ENCODE peak calls at places on chromosomes 16 and 17, in four cellular contexts. One of them, this sample, is unnamed.

GRCh38 chr16:65989861-65990260 is 376.6 kb upstream of the CDH5 start:
- DNase-seq in NCI-H510A treated with DMSO at 0.1 percent for 48 hours: no peak
- DNase-seq in GM19239: no peak
- DNase-seq in NCI-H524: no peak
- DNase-seq in this sample: no peak

GRCh38 chr16:67936876-67937605 is 391 bp upstream of the PSMB10 start:
- DNase-seq in NCI-H524: no peak
- DNase-seq in NCI-H510A treated with DMSO at 0.1 percent for 48 hours: peak
- DNase-seq in GM19239: peak
- DNase-seq in this sample: no peak

GRCh38 chr17:4658478-4659305 is 17.2 kb upstream of the ALOX15 start:
- DNase-seq in GM19239: peak
- DNase-seq in NCI-H524: no peak
- DNase-seq in NCI-H510A treated with DMSO at 0.1 percent for 48 hours: no peak
- DNase-seq in this sample: no peak

GRCh38 chr16:4313563-4314531 is 2.0 kb upstream of the GLIS2 start:
- DNase-seq in NCI-H524: no peak
- DNase-seq in NCI-H510A treated with DMSO at 0.1 percent for 48 hours: no peak
- DNase-seq in GM19239: peak
- DNase-seq in this sample: no peak

GRCh38 chr16:27445502-27446175 is 43.7 kb downstream of the IL21R start:
- DNase-seq in GM19239: no peak
- DNase-seq in NCI-H510A treated with DMSO at 0.1 percent for 48 hours: no peak
- DNase-seq in NCI-H524: no peak
- DNase-seq in this sample: no peak

GRCh38 chr17:17511971-17512858 is 16.0 kb upstream of the RASD1 start:
- DNase-seq in NCI-H510A treated with DMSO at 0.1 percent for 48 hours: no peak
- DNase-seq in NCI-H524: no peak
- DNase-seq in GM19239: no peak
- DNase-seq in this sample: peak

GRCh38 chr17:246226-246625 is 64.8 kb upstream of the DOC2B start:
- DNase-seq in GM19239: no peak
- DNase-seq in NCI-H524: no peak
- DNase-seq in NCI-H510A treated with DMSO at 0.1 percent for 48 hours: no peak
- DNase-seq in this sample: no peak

GRCh38 chr17:76139801-76140660 is 1.0 kb downstream of the FOXJ1 start:
- DNase-seq in GM19239: peak
- DNase-seq in NCI-H510A treated with DMSO at 0.1 percent for 48 hours: no peak
- DNase-seq in NCI-H524: peak
- DNase-seq in this sample: no peak

GRCh38 chr17:31900877-31901276 is 631 bp downstream of the UTP6 start:
- DNase-seq in NCI-H524: no peak
- DNase-seq in NCI-H510A treated with DMSO at 0.1 percent for 48 hours: no peak
- DNase-seq in GM19239: no peak
- DNase-seq in this sample: no peak

GRCh38 chr17:79615926-79616325 is 5.1 kb upstream of the RBFOX3 start:
- DNase-seq in GM19239: no peak
- DNase-seq in NCI-H510A treated with DMSO at 0.1 percent for 48 hours: no peak
- DNase-seq in NCI-H524: no peak
- DNase-seq in this sample: no peak

GRCh38 chr16:85213926-85214294 is 101.6 kb upstream of the CIBAR2 start:
- DNase-seq in NCI-H524: no peak
- DNase-seq in GM19239: no peak
- DNase-seq in NCI-H510A treated with DMSO at 0.1 percent for 48 hours: no peak
- DNase-seq in this sample: no peak

GRCh38 chr17:71360301-71360700 is 760.5 kb upstream of the SOX9 start:
- DNase-seq in NCI-H524: no peak
- DNase-seq in NCI-H510A treated with DMSO at 0.1 percent for 48 hours: no peak
- DNase-seq in GM19239: no peak
- DNase-seq in this sample: no peak

GRCh38 chr16:84091460-84091859 is 25.3 kb downstream of the MBTPS1 start:
- DNase-seq in NCI-H510A treated with DMSO at 0.1 percent for 48 hours: no peak
- DNase-seq in NCI-H524: peak
- DNase-seq in GM19239: no peak
- DNase-seq in this sample: no peak

GRCh38 chr16:72501739-72502653 is 330.0 kb upstream of the PMFBP1 start:
- DNase-seq in GM19239: peak
- DNase-seq in NCI-H524: peak
- DNase-seq in NCI-H510A treated with DMSO at 0.1 percent for 48 hours: peak
- DNase-seq in this sample: peak

GRCh38 chr17:37650419-37651003 is 7.3 kb upstream of the DDX52 start:
- DNase-seq in NCI-H510A treated with DMSO at 0.1 percent for 48 hours: peak
- DNase-seq in NCI-H524: peak
- DNase-seq in GM19239: no peak
- DNase-seq in this sample: peak

GRCh38 chr17:36951390-36951789 is 2.6 kb downstream of the AATF start:
- DNase-seq in NCI-H510A treated with DMSO at 0.1 percent for 48 hours: no peak
- DNase-seq in GM19239: no peak
- DNase-seq in NCI-H524: no peak
- DNase-seq in this sample: no peak

GRCh38 chr17:65297384-65297783 is 160.2 kb downstream of the RGS9 start:
- DNase-seq in NCI-H510A treated with DMSO at 0.1 percent for 48 hours: no peak
- DNase-seq in GM19239: no peak
- DNase-seq in NCI-H524: peak
- DNase-seq in this sample: no peak

This sample was measured in amniotic stem cell.